ENCODE peak calls at places on chromosomes 2 and 18, in five cellular contexts. W, I, M, U and T are unnamed samples.

GRCh38 chr2:66438498-66439290 is 3.8 kb downstream of the MEIS1 start:
- DNase-seq in U (no peak), W (no peak), I (no peak), M (no peak), T (no peak)

GRCh38 chr2:23563673-23564617 is 179.0 kb downstream of the KLHL29 start:
- DNase-seq in M (peak; percentile 92), U (peak; percentile 67), I (peak; percentile 85), W (peak; percentile 65), T (no peak)

GRCh38 chr2:64876137-64876647 is 113.0 kb upstream of the SLC1A4 start:
- DNase-seq in W (peak; percentile 69), M (no peak), I (no peak), U (peak; percentile 62), T (no peak)

GRCh38 chr2:189673661-189674373 is 653 bp upstream of the ANKAR start:
- DNase-seq in W (no peak), I (no peak), M (no peak), U (no peak), T (no peak)

GRCh38 chr2:30747206-30747605 is 60.0 kb downstream of the CAPN13 start:
- DNase-seq in M (no peak), U (no peak), W (no peak), I (no peak), T (no peak)

GRCh38 chr2:150019063-150019462 is 431.5 kb upstream of the MMADHC start:
- DNase-seq in W (no peak), I (no peak), M (no peak), U (no peak), T (no peak)

GRCh38 chr2:234292205-234292954 is 204.5 kb downstream of the ARL4C start:
- DNase-seq in U (no peak), M (no peak), W (no peak), I (no peak), T (no peak)

GRCh38 chr18:45365835-45366234 is 249.4 kb upstream of the SLC14A2 start:
- DNase-seq in W (no peak), I (no peak), U (no peak), M (no peak), T (no peak)

GRCh38 chr18:69636529-69637301 is 236.0 kb downstream of the DOK6 start:
- DNase-seq in M (no peak), I (no peak), W (no peak), U (no peak), T (no peak)

GRCh38 chr2:235087812-235088607 is 136.2 kb downstream of the SH3BP4 start:
- DNase-seq in U (no peak), W (peak; percentile 75), M (peak; percentile 51), I (no peak), T (no peak)

GRCh38 chr2:187442378-187442777 is 5.7 kb downstream of the CALCRL start:
- DNase-seq in M (no peak), I (no peak), W (no peak), U (no peak), T (no peak)

GRCh38 chr2:170530284-170530745 is 184.8 kb upstream of the SP5 start:
- DNase-seq in U (peak; percentile 87), M (peak; percentile 89), I (peak; percentile 92), W (peak; percentile 75), T (no peak)

GRCh38 chr2:73952499-73953446 is 26.1 kb downstream of the DGUOK start:
- DNase-seq in W (peak; percentile 48), I (peak; percentile 41), M (no peak), U (peak; percentile 22), T (no peak)

GRCh38 chr18:41875094-41875780 is 79.8 kb upstream of the PIK3C3 start:
- DNase-seq in I (no peak), W (no peak), U (no peak), M (no peak), T (no peak)

GRCh38 chr2:32864761-32865160 is 82.0 kb upstream of the LTBP1 start:
- DNase-seq in I (no peak), U (no peak), W (no peak), M (no peak), T (no peak)

DNA sequence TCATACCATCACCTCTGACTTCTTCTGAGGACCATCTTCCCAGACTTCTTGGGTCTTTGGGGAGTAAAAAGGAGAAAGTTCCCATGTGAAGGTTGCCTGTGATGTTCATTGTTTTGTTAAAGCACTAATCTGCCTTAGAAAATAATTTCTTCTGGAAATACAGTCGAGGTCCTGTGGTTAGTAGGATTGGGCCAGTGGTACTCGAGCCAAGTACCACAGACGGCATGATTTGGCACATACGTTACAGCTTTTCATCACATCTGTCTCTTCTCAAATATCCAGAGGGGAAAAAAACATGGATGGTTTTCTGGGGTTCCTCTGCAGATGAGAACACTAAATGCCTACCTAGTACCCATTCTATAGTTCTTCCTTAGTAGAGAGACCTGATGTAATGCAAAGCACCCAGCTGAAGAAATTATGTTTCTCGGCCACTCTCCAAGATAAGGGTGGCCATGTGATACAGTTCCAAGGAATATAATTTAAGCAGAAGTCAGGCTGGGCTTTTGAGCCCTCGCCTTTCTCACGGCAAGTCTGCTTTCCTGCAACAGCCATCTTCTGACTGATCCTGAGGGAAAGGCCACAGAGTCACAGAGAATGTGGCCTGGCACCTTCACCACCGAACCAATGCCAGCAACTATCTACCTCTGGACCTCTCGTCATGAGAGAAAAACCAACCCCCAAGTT is 161.0 kb downstream of the RNF152 start:
- DNase-seq in I (no peak), W (peak; percentile 33), U (no peak), M (no peak), T (no peak)
- H3K4me3 ChIP-seq in I (no peak overlapping the region), W (no peak overlapping the region), U (no peak overlapping the region), M (no peak overlapping the region), T (no peak overlapping the region)

DNA sequence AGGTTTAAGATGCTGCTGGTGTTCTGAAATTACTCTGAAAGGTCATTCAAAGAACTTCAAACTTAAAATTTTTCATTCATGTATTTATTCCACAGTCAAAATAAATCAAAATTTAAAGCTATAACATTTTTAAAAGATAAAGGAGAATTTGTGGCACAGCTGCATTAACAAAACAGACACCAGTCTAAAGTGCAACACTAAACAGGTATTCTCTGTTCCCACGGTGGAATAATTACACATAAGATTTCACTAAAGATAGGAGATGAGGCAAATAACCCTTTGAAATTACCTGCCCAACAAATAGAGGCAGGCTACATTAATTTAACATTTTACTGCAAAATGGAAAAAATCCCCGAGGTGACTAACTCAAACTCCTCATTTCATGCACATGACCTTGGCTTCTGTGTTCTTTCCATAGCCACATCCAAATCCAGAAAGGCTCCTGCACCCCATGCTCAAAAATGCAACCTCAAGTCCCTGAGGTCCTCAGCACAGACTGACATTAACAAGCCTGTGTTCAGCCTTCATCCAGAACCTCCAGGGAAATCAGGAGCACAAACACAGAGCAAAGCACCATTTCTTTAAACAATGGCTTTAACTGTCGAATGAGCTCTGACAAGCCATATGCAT is 10.5 kb downstream of the COX7A2L start:
- DNase-seq in W (no peak), U (no peak), I (no peak), M (no peak), T (no peak)
- H3K4me3 ChIP-seq in W (no peak overlapping the region), U (no peak overlapping the region), I (no peak overlapping the region), M (no peak overlapping the region), T (no peak overlapping the region)

GRCh38 chr2:60834270-60834717 is 47.1 kb upstream of the REL start:
- DNase-seq in U (no peak), I (no peak), W (no peak), M (no peak), T (no peak)
- H3K4me3 ChIP-seq in U (no peak overlapping the region), I (no peak overlapping the region), W (no peak overlapping the region), M (no peak overlapping the region), T (no peak overlapping the region)

DNA sequence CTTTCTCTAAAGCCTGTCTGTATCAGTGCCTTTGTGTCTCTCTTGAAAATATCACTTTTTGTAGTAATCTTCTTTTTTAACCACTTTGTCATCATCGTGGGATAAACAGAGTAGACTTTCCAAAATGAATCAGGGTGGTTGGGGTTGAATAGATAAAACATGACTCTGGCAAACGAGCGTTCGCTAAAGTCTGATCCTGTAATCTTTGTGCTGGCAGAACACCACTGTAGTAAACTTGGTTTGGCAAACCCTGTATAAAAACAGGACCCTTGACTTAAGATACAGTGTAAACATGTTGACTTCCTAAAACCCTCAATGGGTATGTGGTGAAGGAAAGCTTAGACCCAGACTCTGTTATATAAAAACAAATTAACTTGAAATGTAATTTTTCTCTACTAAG is 52.4 kb downstream of the COLEC12 start:
- DNase-seq in W (no peak), U (no peak), I (no peak), M (no peak), T (no peak)
- H3K4me3 ChIP-seq in W (no peak overlapping the region), U (no peak overlapping the region), I (no peak overlapping the region), M (no peak overlapping the region), T (no peak overlapping the region)

GRCh38 chr2:181902625-181903024 is 11.1 kb downstream of the ITPRID2 start:
- DNase-seq in U (no peak), M (no peak), W (no peak), I (no peak), T (no peak)
- H3K4me3 ChIP-seq in U (no peak overlapping the region), M (no peak overlapping the region), W (no peak overlapping the region), I (no peak overlapping the region), T (no peak overlapping the region)

GRCh38 chr2:226892729-226893128 is 56.9 kb downstream of the RHBDD1 start:
- DNase-seq in M (no peak), U (no peak), I (no peak), W (no peak), T (no peak)
- H3K4me3 ChIP-seq in M (no peak overlapping the region), U (no peak overlapping the region), I (no peak overlapping the region), W (no peak overlapping the region), T (no peak overlapping the region)

GRCh38 chr2:161131074-161131680 is 29.1 kb upstream of the TANK start:
- DNase-seq in I (no peak), M (no peak), U (no peak), W (no peak), T (no peak)
- H3K4me3 ChIP-seq in I (no peak overlapping the region), M (no peak overlapping the region), U (no peak overlapping the region), W (no peak overlapping the region), T (no peak overlapping the region)